ENCODE peak calls at places on chromosomes 6 and 20, in nine cellular contexts. O is A549, B is prostate gland, E is thyroid gland, D is tibial nerve, Y is vagina, H is spleen, K is uterus, W is sigmoid colon. C is an unnamed sample.

GRCh38 chr6:125913864-125914351 is 42.7 kb upstream of the HINT3 start:
- DNase-seq in O (peak), B (peak), E (no peak), D (no peak), Y (no peak), H (no peak), K (peak), W (no peak), C (peak)

GRCh38 chr6:44806656-44807055 is 419.1 kb downstream of the CDC5L start:
- DNase-seq in O (no peak), B (peak), E (no peak), D (no peak), Y (no peak), H (no peak), K (no peak), W (no peak), C (no peak)

GRCh38 chr6:68559716-68560115 is 75.4 kb upstream of the ADGRB3 start:
- DNase-seq in O (no peak), B (no peak), E (no peak), D (no peak), Y (no peak), H (no peak), K (no peak), W (no peak), C (no peak)

GRCh38 chr6:83911278-83911677 is 51.8 kb downstream of the CYB5R4 start:
- DNase-seq in O (no peak), B (no peak), E (no peak), D (no peak), Y (no peak), H (no peak), K (no peak), W (no peak), C (no peak)

GRCh38 chr6:35064508-35065440 is 76.4 kb downstream of the TCP11 start:
- DNase-seq in O (no peak), B (no peak), E (peak), D (no peak), Y (no peak), H (peak), K (no peak), W (no peak), C (no peak)

GRCh38 chr6:108203189-108204119 is 37.6 kb downstream of the NR2E1 start:
- DNase-seq in O (no peak), B (no peak), E (no peak), D (no peak), Y (no peak), H (no peak), K (no peak), W (no peak), C (no peak)

GRCh38 chr6:54730767-54731665 is 115.6 kb upstream of the FAM83B start:
- DNase-seq in O (no peak), B (no peak), E (no peak), D (no peak), Y (no peak), H (no peak), K (no peak), W (no peak), C (no peak)

GRCh38 chr6:39617023-39617422 is 108.2 kb downstream of the KIF6 start:
- DNase-seq in O (no peak), B (no peak), E (no peak), D (no peak), Y (no peak), H (no peak), K (no peak), W (no peak), C (no peak)

GRCh38 chr6:7894272-7895124 is 16.1 kb downstream of the TXNDC5 start:
- DNase-seq in O (no peak), B (no peak), E (no peak), D (no peak), Y (no peak), H (peak), K (no peak), W (no peak), C (no peak)

GRCh38 chr6:43120938-43121913 is 45.1 kb downstream of the PTK7 start:
- DNase-seq in O (peak), B (no peak), E (peak), D (peak), Y (no peak), H (peak), K (peak), W (peak), C (peak)

GRCh38 chr6:118678866-118679265 is 27.5 kb upstream of the CEP85L start:
- DNase-seq in O (no peak), B (no peak), E (no peak), D (no peak), Y (no peak), H (no peak), K (no peak), W (no peak), C (no peak)

GRCh38 chr20:43942661-43943285 is 28.1 kb downstream of the TOX2 start:
- DNase-seq in O (peak), B (no peak), E (no peak), D (no peak), Y (no peak), H (no peak), K (no peak), W (no peak), C (peak)

GRCh38 chr6:47083586-47084047 is 41.5 kb upstream of the ADGRF1 start:
- DNase-seq in O (no peak), B (peak), E (peak), D (peak), Y (no peak), H (peak), K (peak), W (peak), C (no peak)

GRCh38 chr6:111657146-111657545 is 51.5 kb upstream of the TRAF3IP2 start:
- DNase-seq in O (peak), B (no peak), E (no peak), D (no peak), Y (no peak), H (no peak), K (no peak), W (no peak), C (no peak)

GRCh38 chr6:53999088-53999755 is 112.0 kb upstream of the MLIP start:
- DNase-seq in O (no peak), B (no peak), E (no peak), D (no peak), Y (no peak), H (no peak), K (no peak), W (no peak), C (no peak)

GRCh38 chr6:12593720-12594540 is 122.6 kb upstream of the PHACTR1 start:
- DNase-seq in O (no peak), B (no peak), E (peak), D (no peak), Y (no peak), H (no peak), K (no peak), W (no peak), C (no peak)

GRCh38 chr6:148128014-148128730 is 214.5 kb upstream of the SASH1 start:
- DNase-seq in O (no peak), B (no peak), E (no peak), D (no peak), Y (no peak), H (no peak), K (no peak), W (no peak), C (no peak)

GRCh38 chr6:168193816-168194701 is 115.0 kb upstream of the FRMD1 start:
- DNase-seq in O (peak), B (no peak), E (no peak), D (no peak), Y (peak), H (no peak), K (peak), W (peak), C (no peak)

GRCh38 chr6:2725999-2726567 is 24.6 kb downstream of the MYLK4 start:
- DNase-seq in O (no peak), B (no peak), E (no peak), D (no peak), Y (peak), H (no peak), K (no peak), W (no peak), C (no peak)

GRCh38 chr20:32110173-32110704 is 725 bp downstream of the TM9SF4 start:
- DNase-seq in O (no peak), B (no peak), E (no peak), D (no peak), Y (no peak), H (no peak), K (no peak), W (peak), C (no peak)

GRCh38 chr6:149771185-149771584 is 21.6 kb downstream of the PCMT1 start:
- DNase-seq in O (no peak), B (no peak), E (no peak), D (no peak), Y (no peak), H (no peak), K (no peak), W (no peak), C (no peak)

GRCh38 chr6:6320901-6321300 is 439 bp upstream of the F13A1 start:
- DNase-seq in O (no peak), B (no peak), E (no peak), D (no peak), Y (no peak), H (no peak), K (no peak), W (no peak), C (no peak)

GRCh38 chr6:6317825-6318733 is 2.4 kb downstream of the F13A1 start:
- DNase-seq in O (no peak), B (no peak), E (no peak), D (no peak), Y (no peak), H (no peak), K (no peak), W (no peak), C (no peak)

GRCh38 chr6:6317386-6317785 is 3.1 kb downstream of the F13A1 start:
- DNase-seq in O (no peak), B (no peak), E (no peak), D (no peak), Y (no peak), H (no peak), K (no peak), W (no peak), C (no peak)

GRCh38 chr6:6323352-6323751 is 2.9 kb upstream of the F13A1 start:
- DNase-seq in O (no peak), B (no peak), E (no peak), D (no peak), Y (no peak), H (no peak), K (no peak), W (no peak), C (no peak)

GRCh38 chr6:6319947-6320811 is at the start of gene F13A1:
- DNase-seq in O (no peak), B (no peak), E (peak), D (no peak), Y (no peak), H (peak), K (no peak), W (no peak), C (no peak)
- TF ChIP-seq POLR2A in O (no peak), B (no peak), E (no peak), D (no peak), Y (no peak), H (no peak), K (no peak), W (no peak), C (no peak)

DNA sequence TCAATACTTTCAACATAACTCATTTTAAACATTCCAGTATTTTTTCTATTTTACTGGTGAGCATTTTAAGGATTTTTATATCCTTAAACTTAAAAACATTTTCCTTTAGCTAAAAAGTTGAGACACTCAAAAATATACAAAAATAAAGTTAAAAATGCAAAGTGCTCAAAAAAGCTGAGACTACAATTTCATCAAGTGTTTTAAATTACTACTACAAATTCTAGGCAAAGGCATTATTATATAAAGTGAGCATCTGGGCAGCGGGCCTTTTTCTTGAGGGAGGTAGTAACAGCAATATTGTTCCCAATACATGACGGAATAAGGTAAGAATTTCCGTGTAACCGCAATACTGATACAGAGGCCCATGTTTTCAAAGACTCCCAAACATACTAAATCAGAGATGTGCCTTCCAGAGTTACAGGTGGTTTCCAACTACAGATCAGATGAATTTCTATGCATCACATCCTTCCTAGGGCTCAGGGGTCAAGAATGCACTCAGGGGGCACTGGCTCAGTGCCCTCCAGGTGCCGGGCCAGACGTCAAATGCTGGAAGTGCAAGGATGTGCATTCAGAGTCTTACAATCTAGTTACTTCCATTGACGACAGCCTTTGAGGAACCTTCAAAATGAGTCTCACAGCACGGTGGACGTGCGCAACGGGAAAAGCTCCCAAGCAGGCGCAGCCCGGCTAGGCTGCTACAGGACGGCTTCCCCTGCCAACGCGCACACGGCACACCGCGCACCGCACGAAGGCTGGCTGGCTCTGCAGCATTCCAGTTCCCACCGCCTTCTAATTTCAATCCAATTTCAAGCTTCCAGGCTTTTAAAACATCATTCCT is 1.7 kb downstream of the PHF10 start:
- DNase-seq in O (peak), B (peak), E (peak), D (no peak), Y (no peak), H (peak), K (peak), W (peak), C (peak)
- TF ChIP-seq POLR2A in O (no peak), B (peak), E (no peak), D (no peak), Y (no peak), H (no peak), K (no peak), W (no peak), C (no peak)

DNA sequence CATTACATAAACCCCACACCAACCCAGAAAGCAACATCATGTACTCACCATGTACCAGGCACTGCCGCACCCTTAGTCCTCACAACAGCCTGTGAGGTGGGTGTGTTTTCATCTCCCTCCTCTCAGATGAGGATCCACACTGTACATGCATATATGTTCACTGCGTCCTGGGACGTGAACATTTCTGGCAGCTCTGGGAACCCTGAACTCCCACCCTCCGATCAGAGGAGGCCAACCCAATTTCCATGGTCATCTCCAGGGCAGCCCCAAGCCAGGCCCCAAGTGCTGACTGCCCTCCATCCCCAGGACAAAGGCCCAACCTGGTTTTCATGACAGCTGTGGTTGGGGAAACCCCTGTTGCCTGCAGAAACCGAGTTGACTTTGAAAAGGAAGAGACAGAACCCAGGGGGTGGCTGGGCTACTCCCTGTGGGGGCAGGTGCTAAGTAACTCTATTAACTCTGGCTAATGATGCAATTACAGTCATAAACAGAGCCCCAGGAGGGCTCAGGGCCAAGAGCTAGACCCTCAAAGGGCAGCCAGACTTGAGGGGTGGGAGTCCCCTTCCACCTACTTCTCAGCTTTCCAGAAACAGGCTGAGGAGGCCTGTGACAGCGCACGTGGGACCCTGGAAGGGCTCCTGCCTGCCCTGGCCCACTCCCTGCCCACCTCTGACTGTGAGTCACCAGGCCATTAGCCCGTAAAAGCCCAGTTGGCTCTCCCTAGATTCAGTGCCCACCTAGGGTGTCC is 2.6 kb downstream of the TFEB start:
- DNase-seq in O (no peak), B (peak), E (peak), D (no peak), Y (no peak), H (peak), K (no peak), W (no peak), C (no peak)
- TF ChIP-seq POLR2A in O (no peak), B (no peak), E (no peak), D (no peak), Y (no peak), H (peak), K (no peak), W (peak), C (no peak)

DNA sequence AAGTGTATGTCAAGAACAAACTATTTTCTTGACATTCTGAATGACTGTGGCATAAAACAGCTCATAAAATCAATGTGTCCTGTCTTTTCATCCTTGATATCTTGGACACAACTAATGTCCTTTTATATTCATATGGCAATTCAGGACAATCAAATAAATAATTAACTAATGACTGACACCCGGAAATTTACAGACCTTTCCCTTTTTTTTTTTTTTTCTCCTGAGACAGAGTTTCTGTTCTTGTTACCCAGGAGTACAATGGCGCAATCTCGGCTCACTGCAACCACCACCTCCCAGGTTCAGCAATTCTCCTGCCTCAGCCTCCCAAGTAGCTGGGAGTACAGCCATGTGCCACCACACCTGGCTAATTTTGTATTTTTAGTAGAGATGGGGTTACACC is 107.1 kb upstream of the LGSN start:
- DNase-seq in O (no peak), B (no peak), E (no peak), D (no peak), Y (no peak), H (no peak), K (no peak), W (no peak), C (no peak)
- TF ChIP-seq POLR2A in O (no peak), B (no peak), E (no peak), D (no peak), Y (no peak), H (no peak), K (no peak), W (no peak), C (no peak)

GRCh38 chr6:144344651-144345050 is 59.5 kb downstream of the UTRN start:
- DNase-seq in O (no peak), B (no peak), E (no peak), D (no peak), Y (no peak), H (no peak), K (no peak), W (no peak), C (no peak)

GRCh38 chr6:144346719-144347446 is 61.7 kb downstream of the UTRN start:
- DNase-seq in O (peak), B (no peak), E (no peak), D (no peak), Y (no peak), H (no peak), K (no peak), W (no peak), C (peak)

GRCh38 chr6:144345451-144345850 is 60.3 kb downstream of the UTRN start:
- DNase-seq in O (no peak), B (no peak), E (no peak), D (no peak), Y (no peak), H (no peak), K (no peak), W (no peak), C (no peak)

GRCh38 chr6:144341831-144342527 is 56.8 kb downstream of the UTRN start:
- DNase-seq in O (peak), B (no peak), E (no peak), D (no peak), Y (no peak), H (no peak), K (no peak), W (no peak), C (no peak)

DNA sequence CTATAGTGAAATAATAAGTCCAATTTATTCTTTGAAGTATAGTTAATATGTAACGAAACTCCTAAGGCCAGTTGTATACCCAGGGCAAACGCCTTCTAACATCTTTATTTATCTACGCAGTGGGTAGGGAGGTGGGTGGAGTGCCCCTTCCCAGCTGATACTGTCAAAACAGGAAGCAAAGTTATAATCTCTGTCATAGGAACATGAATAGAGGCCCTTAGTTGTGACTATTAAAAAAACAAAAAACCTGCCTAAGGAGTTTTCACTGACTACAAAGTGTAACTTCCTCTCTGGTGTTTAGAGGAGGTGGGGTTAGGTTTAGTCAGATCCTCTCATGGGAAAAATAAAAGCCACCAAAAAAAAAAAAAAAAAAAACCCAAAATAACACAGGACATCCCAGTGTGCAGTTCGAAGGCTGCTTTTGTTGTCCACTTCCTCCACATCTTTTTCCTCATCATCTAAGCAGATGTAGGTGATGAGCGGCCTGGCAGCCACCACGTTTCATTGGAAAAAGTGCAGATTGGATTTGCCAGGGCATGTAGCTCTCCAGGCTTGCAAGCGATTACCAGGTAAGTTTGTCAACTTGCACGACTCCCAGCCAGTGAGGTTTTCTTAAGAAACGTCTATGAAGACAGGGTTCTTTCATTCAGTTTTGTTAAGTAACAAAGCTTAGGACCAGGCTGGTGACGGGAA is 58.7 kb downstream of the UTRN start:
- DNase-seq in O (peak), B (no peak), E (no peak), D (no peak), Y (no peak), H (peak), K (no peak), W (no peak), C (no peak)
- TF ChIP-seq POLR2A in O (no peak), B (no peak), E (no peak), D (no peak), Y (no peak), H (peak), K (no peak), W (no peak), C (no peak)

GRCh38 chr6:29230666-29231065 is 60.0 kb downstream of the OR2J2 start:
- DNase-seq in O (no peak), B (no peak), E (no peak), D (no peak), Y (no peak), H (no peak), K (no peak), W (no peak), C (no peak)

GRCh38 chr6:29232725-29233124 is 62.0 kb downstream of the OR2J2 start:
- DNase-seq in O (no peak), B (no peak), E (no peak), D (no peak), Y (no peak), H (no peak), K (no peak), W (no peak), C (no peak)

GRCh38 chr6:29227235-29227634 is 56.5 kb downstream of the OR2J2 start:
- DNase-seq in O (no peak), B (no peak), E (no peak), D (no peak), Y (no peak), H (no peak), K (no peak), W (no peak), C (no peak)
- TF ChIP-seq POLR2A in O (no peak), B (no peak), E (no peak), D (no peak), Y (no peak), H (no peak), K (no peak), W (no peak), C (no peak)

GRCh38 chr6:139485742-139486475 is 111.5 kb upstream of the CITED2 start:
- DNase-seq in O (no peak), B (peak), E (no peak), D (no peak), Y (no peak), H (no peak), K (no peak), W (no peak), C (no peak)

GRCh38 chr6:139486476-139486799 is 112.0 kb upstream of the CITED2 start:
- DNase-seq in O (no peak), B (no peak), E (no peak), D (no peak), Y (no peak), H (no peak), K (no peak), W (no peak), C (no peak)

GRCh38 chr6:139494376-139495025 is 120.1 kb upstream of the CITED2 start:
- DNase-seq in O (no peak), B (no peak), E (no peak), D (no peak), Y (no peak), H (no peak), K (no peak), W (no peak), C (no peak)

GRCh38 chr6:139485185-139485584 is 110.7 kb upstream of the CITED2 start:
- DNase-seq in O (no peak), B (no peak), E (no peak), D (no peak), Y (no peak), H (no peak), K (no peak), W (no peak), C (no peak)

GRCh38 chr6:139490482-139490881 is 116.0 kb upstream of the CITED2 start:
- DNase-seq in O (peak), B (no peak), E (no peak), D (no peak), Y (no peak), H (no peak), K (no peak), W (no peak), C (no peak)
- TF ChIP-seq POLR2A in O (no peak), B (no peak), E (no peak), D (no peak), Y (no peak), H (no peak), K (no peak), W (no peak), C (no peak)